ENCODE peak calls at places on chromosomes 6 and 20, in five cellular contexts. One of them, this sample, is unnamed.
A peak's percentile ranks its signal among the peaks of the same experiment; 100 is the strongest.

GRCh38 chr6:98824163-98824906 is 10.0 kb upstream of the POU3F2 start:
- DNase-seq in activated T-cell treated with anti-CD3 and anti-CD28 coated beads, Interleukin-2, amount 50 U/mL, for 24 hours: peak; percentile 36
- DNase-seq in fibroblast of the aortic adventitia: no peak
- DNase-seq in endodermal cell: peak; percentile 84
- DNase-seq in nephron progenitor cell: peak; percentile 66
- DNase-seq in this sample: peak; percentile 72

GRCh38 chr6:109308018-109308492 is 74.2 kb downstream of the CD164 start:
- DNase-seq in activated T-cell treated with anti-CD3 and anti-CD28 coated beads, Interleukin-2, amount 50 U/mL, for 24 hours: no peak
- DNase-seq in fibroblast of the aortic adventitia: peak; percentile 94
- DNase-seq in endodermal cell: no peak
- DNase-seq in nephron progenitor cell: no peak
- DNase-seq in this sample: no peak

GRCh38 chr6:43038727-43039126 is 14.9 kb downstream of the CUL7 start:
- DNase-seq in activated T-cell treated with anti-CD3 and anti-CD28 coated beads, Interleukin-2, amount 50 U/mL, for 24 hours: no peak
- DNase-seq in fibroblast of the aortic adventitia: no peak
- DNase-seq in endodermal cell: no peak
- DNase-seq in nephron progenitor cell: no peak
- DNase-seq in this sample: peak; percentile 18

GRCh38 chr6:167140589-167141474 is 16.9 kb downstream of the GPR31 start:
- DNase-seq in activated T-cell treated with anti-CD3 and anti-CD28 coated beads, Interleukin-2, amount 50 U/mL, for 24 hours: no peak
- DNase-seq in fibroblast of the aortic adventitia: no peak
- DNase-seq in endodermal cell: no peak
- DNase-seq in nephron progenitor cell: no peak
- DNase-seq in this sample: no peak

GRCh38 chr20:49104365-49104648 is 58.2 kb downstream of the CSE1L start:
- DNase-seq in activated T-cell treated with anti-CD3 and anti-CD28 coated beads, Interleukin-2, amount 50 U/mL, for 24 hours: no peak
- DNase-seq in fibroblast of the aortic adventitia: no peak
- DNase-seq in endodermal cell: peak; percentile 56
- DNase-seq in nephron progenitor cell: peak; percentile 20
- DNase-seq in this sample: peak; percentile 52

GRCh38 chr6:62746161-62746560 is 460.1 kb upstream of the KHDRBS2 start:
- DNase-seq in activated T-cell treated with anti-CD3 and anti-CD28 coated beads, Interleukin-2, amount 50 U/mL, for 24 hours: no peak
- DNase-seq in fibroblast of the aortic adventitia: no peak
- DNase-seq in endodermal cell: no peak
- DNase-seq in nephron progenitor cell: no peak
- DNase-seq in this sample: no peak

GRCh38 chr20:25233016-25233772 is 14.7 kb upstream of the PYGB start:
- DNase-seq in activated T-cell treated with anti-CD3 and anti-CD28 coated beads, Interleukin-2, amount 50 U/mL, for 24 hours: no peak
- DNase-seq in fibroblast of the aortic adventitia: peak; percentile 92
- DNase-seq in endodermal cell: no peak
- DNase-seq in nephron progenitor cell: no peak
- DNase-seq in this sample: no peak

GRCh38 chr6:110587328-110587727 is 110.9 kb upstream of the SLC22A16 start:
- DNase-seq in activated T-cell treated with anti-CD3 and anti-CD28 coated beads, Interleukin-2, amount 50 U/mL, for 24 hours: no peak
- DNase-seq in fibroblast of the aortic adventitia: no peak
- DNase-seq in endodermal cell: no peak
- DNase-seq in nephron progenitor cell: no peak
- DNase-seq in this sample: no peak

GRCh38 chr20:60055740-60056139 is 97.5 kb downstream of the CDH26 start:
- DNase-seq in activated T-cell treated with anti-CD3 and anti-CD28 coated beads, Interleukin-2, amount 50 U/mL, for 24 hours: peak; percentile 51
- DNase-seq in fibroblast of the aortic adventitia: no peak
- DNase-seq in endodermal cell: peak; percentile 43
- DNase-seq in nephron progenitor cell: no peak
- DNase-seq in this sample: peak; percentile 15

GRCh38 chr6:142275146-142276006 is 26.4 kb upstream of the ADGRG6 start:
- DNase-seq in activated T-cell treated with anti-CD3 and anti-CD28 coated beads, Interleukin-2, amount 50 U/mL, for 24 hours: no peak
- DNase-seq in fibroblast of the aortic adventitia: no peak
- DNase-seq in endodermal cell: no peak
- DNase-seq in nephron progenitor cell: no peak
- DNase-seq in this sample: no peak

GRCh38 chr6:126657556-126658129 is 317.7 kb downstream of the CENPW start:
- DNase-seq in activated T-cell treated with anti-CD3 and anti-CD28 coated beads, Interleukin-2, amount 50 U/mL, for 24 hours: no peak
- DNase-seq in fibroblast of the aortic adventitia: peak; percentile 91
- DNase-seq in endodermal cell: peak; percentile 49
- DNase-seq in nephron progenitor cell: no peak
- DNase-seq in this sample: no peak

GRCh38 chr6:71330501-71330900 is 41.9 kb downstream of the OGFRL1 start:
- DNase-seq in activated T-cell treated with anti-CD3 and anti-CD28 coated beads, Interleukin-2, amount 50 U/mL, for 24 hours: no peak
- DNase-seq in fibroblast of the aortic adventitia: no peak
- DNase-seq in endodermal cell: no peak
- DNase-seq in nephron progenitor cell: no peak
- DNase-seq in this sample: no peak